ENCODE peak calls at places on chromosome 19, in seven cellular contexts. I is HL-60, P is PC-3, C is activated B cell treated with CpG ODN at 0.5 μM for 24 hours, X is heart right ventricle, Q is tibial artery, L is IMR-90. S is an unnamed sample.

GRCh38 chr19:32642771-32643170 is 32.2 kb downstream of the ANKRD27 start:
- DNase-seq in I (no peak), P (no peak), C (no peak), X (no peak), Q (no peak), L (no peak), S (no peak)

GRCh38 chr19:54248016-54248601 is 5.5 kb upstream of the LILRA6 start:
- DNase-seq in I (peak), P (no peak), C (no peak), X (no peak), Q (peak), L (peak), S (peak)

GRCh38 chr19:18768997-18769891 is 21.9 kb downstream of the COMP start:
- DNase-seq in I (no peak), P (no peak), C (no peak), X (no peak), Q (no peak), L (no peak), S (no peak)

GRCh38 chr19:489418-490196 is 6.7 kb upstream of the MADCAM1 start:
- DNase-seq in I (no peak), P (peak), C (no peak), X (no peak), Q (no peak), L (peak), S (no peak)

GRCh38 chr19:33788676-33789075 is 8.0 kb upstream of the KCTD15 start:
- DNase-seq in I (no peak), P (no peak), C (no peak), X (no peak), Q (no peak), L (no peak), S (no peak)

GRCh38 chr19:44643605-44644390 is at the start of gene PVR:
- DNase-seq in I (peak), P (peak), C (no peak), X (peak), Q (peak), L (peak), S (peak)

GRCh38 chr19:17394891-17395415 is 957 bp upstream of the CCDC194 start:
- DNase-seq in I (peak), P (peak), C (no peak), X (peak), Q (no peak), L (peak), S (no peak)

GRCh38 chr19:34938886-34939285 is 12.2 kb downstream of the ZNF30 start:
- DNase-seq in I (no peak), P (no peak), C (no peak), X (no peak), Q (no peak), L (no peak), S (no peak)

GRCh38 chr19:55597493-55597892 is 1.8 kb downstream of the FIZ1 start:
- DNase-seq in I (no peak), P (no peak), C (no peak), X (no peak), Q (no peak), L (no peak), S (no peak)

GRCh38 chr19:54707932-54708331 is 16.3 kb upstream of the KIR3DL3 start:
- DNase-seq in I (no peak), P (no peak), C (no peak), X (no peak), Q (no peak), L (no peak), S (no peak)

GRCh38 chr19:37635076-37636056 is 19.9 kb downstream of the ZFP30 start:
- DNase-seq in I (no peak), P (no peak), C (no peak), X (no peak), Q (no peak), L (no peak), S (no peak)

DNA sequence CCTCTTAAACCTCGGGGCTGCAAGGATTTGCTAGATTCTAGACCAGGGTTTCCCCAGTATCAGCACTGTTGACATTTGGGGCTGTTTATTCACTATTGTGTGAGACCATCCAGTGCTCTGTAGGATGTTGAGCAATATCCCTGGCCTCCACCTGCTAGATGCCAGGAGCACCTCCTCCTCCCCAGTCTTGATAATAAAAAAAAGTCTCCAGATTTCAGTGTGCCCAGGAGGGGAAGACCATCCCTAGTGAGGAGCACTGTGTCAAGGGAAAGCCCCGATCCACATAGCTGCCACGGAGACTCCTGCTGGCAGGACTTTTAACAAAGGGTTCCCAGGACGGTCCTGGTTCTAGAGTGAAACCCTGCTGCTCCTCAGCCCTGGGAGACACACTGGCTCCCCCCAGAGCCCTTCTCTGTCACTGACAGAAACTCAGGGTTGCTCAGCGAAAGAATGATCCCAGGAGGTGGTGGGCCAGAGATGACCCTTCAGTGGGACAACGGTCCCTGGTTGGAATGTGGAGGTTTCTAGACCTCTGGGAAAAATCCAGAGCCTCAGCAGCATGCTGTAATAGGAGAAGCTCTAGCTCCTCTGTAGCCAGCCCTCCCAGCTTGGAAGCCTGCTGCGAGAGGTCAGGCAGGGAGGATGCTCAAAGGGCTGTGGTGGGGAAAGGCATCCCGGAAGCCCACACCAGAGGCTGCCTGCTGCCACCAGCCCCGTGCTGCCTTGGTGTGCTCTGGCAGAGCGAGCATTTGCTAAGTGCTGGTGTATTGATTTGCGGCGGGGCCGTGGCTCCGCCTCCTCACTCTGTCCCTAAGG is 20.3 kb downstream of the LYL1 start:
- DNase-seq in I (peak), P (peak), C (no peak), X (no peak), Q (no peak), L (peak), S (no peak)
- TF ChIP-seq CTCF in I (no peak), P (peak), C (no peak), X (peak), Q (peak), L (peak), S (no peak)

GRCh38 chr19:49422407-49423277 is 599 bp downstream of the PTH2 start:
- DNase-seq in I (peak), P (no peak), C (no peak), X (peak), Q (no peak), L (peak), S (no peak)
- TF ChIP-seq CTCF in I (peak), P (no peak), C (no peak), X (peak), Q (peak), L (peak), S (peak)

GRCh38 chr19:28234637-28235036 is 978.3 kb downstream of the UQCRFS1 start:
- DNase-seq in I (no peak), P (no peak), C (no peak), X (no peak), Q (no peak), L (no peak), S (no peak)

GRCh38 chr19:28244966-28245365 is 968.0 kb downstream of the UQCRFS1 start:
- DNase-seq in I (no peak), P (no peak), C (no peak), X (no peak), Q (no peak), L (no peak), S (no peak)

GRCh38 chr19:28242317-28242927 is 970.5 kb downstream of the UQCRFS1 start:
- DNase-seq in I (peak), P (no peak), C (no peak), X (no peak), Q (no peak), L (no peak), S (no peak)

GRCh38 chr19:28235606-28236125 is 977.3 kb downstream of the UQCRFS1 start:
- DNase-seq in I (no peak), P (no peak), C (no peak), X (no peak), Q (no peak), L (no peak), S (no peak)

DNA sequence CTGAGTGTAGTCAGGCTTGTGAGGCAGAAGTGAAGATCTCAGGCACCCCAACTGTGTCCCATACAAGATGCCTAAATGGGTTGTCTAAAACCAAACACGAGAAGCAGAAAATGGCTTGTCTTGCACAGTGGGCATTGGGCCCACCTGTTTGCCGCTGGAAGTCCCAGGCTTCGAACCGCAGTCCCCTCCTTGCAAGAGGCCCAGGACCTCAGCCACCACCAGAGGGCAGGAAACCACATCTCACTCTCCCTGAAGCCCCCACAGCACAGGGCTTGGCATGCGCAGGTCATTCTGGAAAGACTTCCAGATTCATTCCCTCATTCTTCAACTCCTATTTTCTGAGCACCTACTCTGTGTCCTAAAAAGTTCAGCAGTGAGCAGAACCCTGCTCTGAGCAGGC is 973.7 kb downstream of the UQCRFS1 start:
- DNase-seq in I (no peak), P (no peak), C (no peak), X (no peak), Q (no peak), L (no peak), S (no peak)
- TF ChIP-seq CTCF in I (no peak), P (no peak), C (no peak), X (no peak), Q (no peak), L (no peak), S (no peak)

DNA sequence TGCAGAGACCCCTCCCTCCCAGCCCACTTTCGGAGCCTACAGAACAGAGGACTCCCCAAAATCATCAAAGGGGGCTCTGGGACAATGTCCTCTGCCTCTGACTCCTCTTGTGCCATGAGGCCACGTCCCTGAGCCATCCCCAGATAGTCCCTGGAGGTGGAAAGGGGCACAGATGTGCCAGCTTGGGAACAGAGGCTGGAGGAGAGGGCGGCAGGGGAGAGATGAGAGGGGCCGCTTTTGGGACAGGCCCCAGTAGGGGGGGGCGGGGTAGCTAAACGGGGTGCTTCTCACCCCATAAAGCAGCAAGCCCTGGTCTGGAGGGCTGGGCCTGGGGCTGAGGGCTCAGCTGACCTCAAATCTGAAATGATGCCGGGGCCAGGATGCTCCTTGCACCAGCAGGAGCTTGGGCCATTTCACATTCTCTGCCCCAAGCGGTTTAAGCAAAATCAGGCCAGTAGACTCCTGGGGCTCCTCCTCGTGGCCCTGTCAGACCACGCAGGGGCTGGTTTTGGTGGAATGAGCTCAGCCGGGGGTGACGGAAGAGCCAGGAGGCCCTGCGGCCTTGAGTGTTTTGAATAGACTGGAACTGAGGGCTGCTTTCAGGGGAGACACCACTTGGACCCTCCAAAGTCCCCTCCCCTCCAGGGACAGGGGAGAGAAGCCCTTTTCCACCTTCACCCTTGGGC is 27.1 kb downstream of the ONECUT3 start:
- DNase-seq in I (no peak), P (peak), C (no peak), X (no peak), Q (no peak), L (peak), S (no peak)
- TF ChIP-seq CTCF in I (no peak), P (peak), C (no peak), X (no peak), Q (no peak), L (peak), S (no peak)

S was measured in CD14-positive monocyte.